ENCODE peak calls at places on chromosomes 11 and 22, in seven cellular contexts. One of them, this sample, is unnamed. For H3K36me3 and H3K27me3, the result is how much of the 10 kb centered on the place peaks cover.

GRCh38 chr22:27347951-27348350 is 453.6 kb downstream of the MN1 start:
- DNase-seq in thoracic aorta: no peak
- DNase-seq in Peyer's patch: no peak
- DNase-seq in brain microvascular endothelial cell: no peak
- DNase-seq in heart right ventricle: no peak
- DNase-seq in mammary epithelial cell: no peak
- DNase-seq in colonic mucosa: no peak
- DNase-seq in this sample: no peak

GRCh38 chr11:68340003-68340767 is 27.8 kb downstream of the LRP5 start:
- DNase-seq in thoracic aorta: no peak
- DNase-seq in Peyer's patch: no peak
- DNase-seq in brain microvascular endothelial cell: no peak
- DNase-seq in heart right ventricle: no peak
- DNase-seq in mammary epithelial cell: no peak
- DNase-seq in colonic mucosa: no peak
- DNase-seq in this sample: no peak

GRCh38 chr22:26672060-26672471 is 14.7 kb downstream of the MIAT start:
- DNase-seq in thoracic aorta: no peak
- DNase-seq in Peyer's patch: no peak
- DNase-seq in brain microvascular endothelial cell: no peak
- DNase-seq in heart right ventricle: no peak
- DNase-seq in mammary epithelial cell: no peak
- DNase-seq in colonic mucosa: peak
- DNase-seq in this sample: no peak

GRCh38 chr11:1352696-1353382 is 36.9 kb upstream of the BRSK2 start:
- DNase-seq in thoracic aorta: no peak
- DNase-seq in Peyer's patch: no peak
- DNase-seq in brain microvascular endothelial cell: no peak
- DNase-seq in heart right ventricle: no peak
- DNase-seq in mammary epithelial cell: no peak
- DNase-seq in colonic mucosa: no peak
- DNase-seq in this sample: no peak

GRCh38 chr11:100581318-100581717 is 105.8 kb upstream of the ARHGAP42 start:
- DNase-seq in thoracic aorta: no peak
- DNase-seq in Peyer's patch: no peak
- DNase-seq in brain microvascular endothelial cell: no peak
- DNase-seq in heart right ventricle: no peak
- DNase-seq in mammary epithelial cell: no peak
- DNase-seq in colonic mucosa: no peak
- DNase-seq in this sample: no peak

GRCh38 chr11:119493712-119494111 is 70.7 kb upstream of the THY1 start:
- DNase-seq in thoracic aorta: no peak
- DNase-seq in Peyer's patch: no peak
- DNase-seq in brain microvascular endothelial cell: peak
- DNase-seq in heart right ventricle: no peak
- DNase-seq in mammary epithelial cell: peak
- DNase-seq in colonic mucosa: peak
- DNase-seq in this sample: no peak

GRCh38 chr11:28346209-28346608 is 238.0 kb downstream of the METTL15 start:
- DNase-seq in thoracic aorta: no peak
- DNase-seq in Peyer's patch: no peak
- DNase-seq in brain microvascular endothelial cell: no peak
- DNase-seq in heart right ventricle: no peak
- DNase-seq in mammary epithelial cell: peak
- DNase-seq in colonic mucosa: no peak
- DNase-seq in this sample: no peak

GRCh38 chr11:35507688-35508087 is 17.7 kb downstream of the PAMR1 start:
- DNase-seq in thoracic aorta: no peak
- DNase-seq in Peyer's patch: no peak
- DNase-seq in brain microvascular endothelial cell: no peak
- DNase-seq in heart right ventricle: no peak
- DNase-seq in mammary epithelial cell: peak
- DNase-seq in colonic mucosa: no peak
- DNase-seq in this sample: no peak

GRCh38 chr22:40666151-40666848 is 13.0 kb upstream of the MCHR1 start:
- DNase-seq in thoracic aorta: no peak
- DNase-seq in Peyer's patch: no peak
- DNase-seq in brain microvascular endothelial cell: no peak
- DNase-seq in heart right ventricle: peak
- DNase-seq in mammary epithelial cell: no peak
- DNase-seq in colonic mucosa: no peak
- DNase-seq in this sample: no peak

GRCh38 chr11:119652907-119653659 is 75.9 kb downstream of the NECTIN1 start:
- DNase-seq in thoracic aorta: no peak
- DNase-seq in Peyer's patch: no peak
- DNase-seq in brain microvascular endothelial cell: no peak
- DNase-seq in heart right ventricle: no peak
- DNase-seq in mammary epithelial cell: no peak
- DNase-seq in colonic mucosa: no peak
- DNase-seq in this sample: no peak

GRCh38 chr11:48538991-48539390 is 50.4 kb downstream of the OR4A47 start:
- DNase-seq in thoracic aorta: no peak
- DNase-seq in Peyer's patch: no peak
- DNase-seq in brain microvascular endothelial cell: no peak
- DNase-seq in heart right ventricle: no peak
- DNase-seq in mammary epithelial cell: no peak
- DNase-seq in colonic mucosa: no peak
- DNase-seq in this sample: no peak

GRCh38 chr11:67022961-67023956 is at the start of gene SYT12:
- DNase-seq in thoracic aorta: no peak
- DNase-seq in Peyer's patch: no peak
- DNase-seq in brain microvascular endothelial cell: no peak
- DNase-seq in heart right ventricle: no peak
- DNase-seq in mammary epithelial cell: no peak
- DNase-seq in colonic mucosa: no peak
- DNase-seq in this sample: no peak

GRCh38 chr11:4072668-4073285 is 21.8 kb upstream of the RRM1 start:
- DNase-seq in thoracic aorta: no peak
- DNase-seq in Peyer's patch: no peak
- DNase-seq in brain microvascular endothelial cell: peak
- DNase-seq in heart right ventricle: peak
- DNase-seq in mammary epithelial cell: peak
- DNase-seq in colonic mucosa: peak
- DNase-seq in this sample: no peak

GRCh38 chr11:93740031-93740801 is 1.1 kb downstream of the TAF1D start:
- DNase-seq in thoracic aorta: no peak
- DNase-seq in Peyer's patch: no peak
- DNase-seq in brain microvascular endothelial cell: no peak
- DNase-seq in heart right ventricle: no peak
- DNase-seq in mammary epithelial cell: peak
- DNase-seq in colonic mucosa: peak
- DNase-seq in this sample: no peak

GRCh38 chr11:110173775-110174644 is 80.8 kb downstream of the ZC3H12C start:
- DNase-seq in thoracic aorta: no peak
- DNase-seq in Peyer's patch: peak
- DNase-seq in brain microvascular endothelial cell: peak
- DNase-seq in heart right ventricle: peak
- DNase-seq in mammary epithelial cell: peak
- DNase-seq in colonic mucosa: peak
- DNase-seq in this sample: peak

DNA sequence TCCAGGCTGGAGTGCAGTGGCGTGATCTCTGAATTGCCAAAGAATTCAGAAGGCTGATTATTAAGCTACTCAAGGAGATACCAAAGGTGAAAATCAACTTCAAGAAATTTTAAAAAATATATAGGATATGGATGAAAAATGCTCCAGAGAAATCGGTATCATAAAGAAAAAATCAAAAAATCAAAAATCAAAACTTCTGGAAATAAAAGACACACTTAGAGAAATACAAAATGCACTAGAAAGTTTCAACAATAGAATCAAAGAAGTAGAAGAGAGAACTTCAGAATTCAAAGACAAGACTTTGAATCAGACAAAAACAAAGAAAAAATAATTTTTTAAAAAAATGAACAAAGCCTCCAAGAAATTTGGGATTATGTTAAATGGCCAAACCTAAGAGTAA is 45.6 kb upstream of the CLTCL1 start:
- DNase-seq in thoracic aorta: no peak
- DNase-seq in Peyer's patch: no peak
- DNase-seq in brain microvascular endothelial cell: no peak
- DNase-seq in heart right ventricle: no peak
- DNase-seq in mammary epithelial cell: no peak
- DNase-seq in colonic mucosa: no peak
- DNase-seq in this sample: no peak
- H3K36me3 ChIP-seq in thoracic aorta: half or more
- H3K36me3 ChIP-seq in Peyer's patch: half or more
- H3K36me3 ChIP-seq in brain microvascular endothelial cell: under half
- H3K36me3 ChIP-seq in heart right ventricle: under half
- H3K36me3 ChIP-seq in mammary epithelial cell: under half
- H3K36me3 ChIP-seq in colonic mucosa: under half
- H3K36me3 ChIP-seq in this sample: half or more

GRCh38 chr11:13208921-13209320 is 68.7 kb upstream of the BMAL1 start:
- DNase-seq in thoracic aorta: no peak
- DNase-seq in Peyer's patch: no peak
- DNase-seq in brain microvascular endothelial cell: no peak
- DNase-seq in heart right ventricle: no peak
- DNase-seq in mammary epithelial cell: no peak
- DNase-seq in colonic mucosa: no peak
- DNase-seq in this sample: no peak

GRCh38 chr11:13206086-13206640 is 71.4 kb upstream of the BMAL1 start:
- DNase-seq in thoracic aorta: no peak
- DNase-seq in Peyer's patch: no peak
- DNase-seq in brain microvascular endothelial cell: no peak
- DNase-seq in heart right ventricle: no peak
- DNase-seq in mammary epithelial cell: no peak
- DNase-seq in colonic mucosa: no peak
- DNase-seq in this sample: no peak

GRCh38 chr11:13205446-13205845 is 72.1 kb upstream of the BMAL1 start:
- DNase-seq in thoracic aorta: no peak
- DNase-seq in Peyer's patch: no peak
- DNase-seq in brain microvascular endothelial cell: no peak
- DNase-seq in heart right ventricle: no peak
- DNase-seq in mammary epithelial cell: no peak
- DNase-seq in colonic mucosa: no peak
- DNase-seq in this sample: no peak

GRCh38 chr11:13207665-13208594 is 69.7 kb upstream of the BMAL1 start:
- DNase-seq in thoracic aorta: no peak
- DNase-seq in Peyer's patch: peak
- DNase-seq in brain microvascular endothelial cell: peak
- DNase-seq in heart right ventricle: no peak
- DNase-seq in mammary epithelial cell: peak
- DNase-seq in colonic mucosa: peak
- DNase-seq in this sample: peak

DNA sequence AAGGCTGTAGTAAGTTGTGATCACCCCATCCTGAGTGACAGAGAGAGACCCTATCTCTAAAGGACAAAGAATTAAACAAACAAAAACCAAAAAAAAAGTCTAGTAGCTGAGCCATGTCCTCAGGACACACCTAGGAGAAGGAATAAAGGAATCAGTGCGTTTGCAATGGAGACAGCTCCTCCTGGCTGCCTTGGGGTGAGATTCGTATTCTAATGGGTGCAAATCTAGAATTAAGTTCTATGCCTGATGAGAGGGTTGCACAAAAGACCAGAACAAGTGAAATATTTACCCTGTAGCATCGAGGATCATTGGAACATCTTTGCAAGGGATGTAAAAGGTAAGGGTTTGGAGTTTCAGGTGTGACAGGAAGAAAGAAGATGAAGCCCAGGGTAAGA is 70.3 kb upstream of the BMAL1 start:
- DNase-seq in thoracic aorta: no peak
- DNase-seq in Peyer's patch: no peak
- DNase-seq in brain microvascular endothelial cell: no peak
- DNase-seq in heart right ventricle: no peak
- DNase-seq in mammary epithelial cell: no peak
- DNase-seq in colonic mucosa: no peak
- DNase-seq in this sample: no peak
- TF ChIP-seq CTCF in thoracic aorta: no peak
- TF ChIP-seq CTCF in Peyer's patch: no peak
- TF ChIP-seq CTCF in brain microvascular endothelial cell: peak
- TF ChIP-seq CTCF in heart right ventricle: no peak
- TF ChIP-seq CTCF in mammary epithelial cell: peak
- TF ChIP-seq CTCF in colonic mucosa: no peak
- TF ChIP-seq CTCF in this sample: no peak

DNA sequence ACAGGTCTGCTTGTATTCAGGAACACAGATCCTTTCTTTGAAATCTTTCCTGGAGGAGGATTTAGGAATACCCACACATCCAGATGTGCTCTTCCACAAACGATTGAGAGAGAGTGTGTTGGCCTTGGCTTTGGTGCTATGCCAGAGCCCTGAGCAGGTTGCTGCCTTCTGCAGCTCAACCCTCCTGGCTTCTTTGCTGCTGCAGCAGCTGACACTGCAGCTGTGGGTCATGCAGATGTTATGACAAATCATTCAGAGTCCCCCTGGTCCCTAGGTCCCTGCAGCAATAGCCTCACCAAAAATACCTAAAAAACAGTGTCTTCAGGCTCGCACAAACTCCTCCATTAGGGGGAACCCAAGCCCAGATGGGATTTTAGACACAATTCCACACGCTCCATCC is 35.5 kb downstream of the SLN start:
- DNase-seq in thoracic aorta: no peak
- DNase-seq in Peyer's patch: no peak
- DNase-seq in brain microvascular endothelial cell: no peak
- DNase-seq in heart right ventricle: no peak
- DNase-seq in mammary epithelial cell: no peak
- DNase-seq in colonic mucosa: no peak
- DNase-seq in this sample: no peak
- H3K27me3 ChIP-seq in thoracic aorta: under half
- H3K27me3 ChIP-seq in Peyer's patch: under half
- H3K27me3 ChIP-seq in brain microvascular endothelial cell: under half
- H3K27me3 ChIP-seq in heart right ventricle: under half
- H3K27me3 ChIP-seq in mammary epithelial cell: under half
- H3K27me3 ChIP-seq in colonic mucosa: under half
- H3K27me3 ChIP-seq in this sample: under half

GRCh38 chr22:38494939-38495338 is 11.2 kb downstream of the DDX17 start:
- DNase-seq in thoracic aorta: no peak
- DNase-seq in Peyer's patch: no peak
- DNase-seq in brain microvascular endothelial cell: peak
- DNase-seq in heart right ventricle: no peak
- DNase-seq in mammary epithelial cell: no peak
- DNase-seq in colonic mucosa: no peak
- DNase-seq in this sample: no peak

GRCh38 chr22:38503021-38503420 is 3.1 kb downstream of the DDX17 start:
- DNase-seq in thoracic aorta: no peak
- DNase-seq in Peyer's patch: no peak
- DNase-seq in brain microvascular endothelial cell: no peak
- DNase-seq in heart right ventricle: no peak
- DNase-seq in mammary epithelial cell: no peak
- DNase-seq in colonic mucosa: no peak
- DNase-seq in this sample: no peak

GRCh38 chr22:38494498-38494897 is 11.6 kb downstream of the DDX17 start:
- DNase-seq in thoracic aorta: no peak
- DNase-seq in Peyer's patch: no peak
- DNase-seq in brain microvascular endothelial cell: peak
- DNase-seq in heart right ventricle: no peak
- DNase-seq in mammary epithelial cell: no peak
- DNase-seq in colonic mucosa: no peak
- DNase-seq in this sample: no peak

GRCh38 chr22:38501797-38502672 is 4.1 kb downstream of the DDX17 start:
- DNase-seq in thoracic aorta: no peak
- DNase-seq in Peyer's patch: no peak
- DNase-seq in brain microvascular endothelial cell: no peak
- DNase-seq in heart right ventricle: no peak
- DNase-seq in mammary epithelial cell: no peak
- DNase-seq in colonic mucosa: no peak
- DNase-seq in this sample: no peak

DNA sequence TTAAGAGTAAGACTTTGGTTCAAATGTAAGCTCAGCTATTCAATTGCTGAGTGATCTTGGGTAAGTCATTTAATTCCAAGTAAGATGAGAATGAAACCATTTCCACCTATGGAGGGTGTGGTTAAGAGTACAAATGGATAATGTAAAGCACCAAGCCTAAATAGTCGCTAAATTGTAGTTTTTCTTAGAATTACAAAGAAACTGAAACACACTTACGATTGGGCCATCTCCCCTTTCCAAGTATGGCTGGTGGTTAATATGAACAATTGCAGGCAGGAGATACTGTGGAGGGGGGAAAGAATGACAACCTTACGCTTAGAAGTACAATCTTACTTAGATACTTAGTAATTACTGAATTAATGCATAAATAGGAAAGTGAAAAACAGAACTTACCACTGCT is 8.2 kb downstream of the DDX17 start:
- DNase-seq in thoracic aorta: no peak
- DNase-seq in Peyer's patch: no peak
- DNase-seq in brain microvascular endothelial cell: no peak
- DNase-seq in heart right ventricle: no peak
- DNase-seq in mammary epithelial cell: no peak
- DNase-seq in colonic mucosa: no peak
- DNase-seq in this sample: no peak
- H3K36me3 ChIP-seq in thoracic aorta: half or more
- H3K36me3 ChIP-seq in Peyer's patch: half or more
- H3K36me3 ChIP-seq in brain microvascular endothelial cell: half or more
- H3K36me3 ChIP-seq in heart right ventricle: under half
- H3K36me3 ChIP-seq in mammary epithelial cell: half or more
- H3K36me3 ChIP-seq in colonic mucosa: half or more
- H3K36me3 ChIP-seq in this sample: half or more